ENCODE peak calls at places on chromosomes 16 and 17, in five cellular contexts. One of them, this sample, is unnamed.

GRCh38 chr17:82301916-82302497 is 15.4 kb downstream of the CD7 start:
- DNase-seq in HCT116: no peak
- DNase-seq in K562: no peak
- DNase-seq in GM12878: peak
- DNase-seq in H1: no peak
- DNase-seq in this sample: no peak

GRCh38 chr17:78889525-78889924 is 13.5 kb downstream of the CEP295NL start:
- DNase-seq in K562: no peak
- DNase-seq in H1: no peak
- DNase-seq in HCT116: no peak
- DNase-seq in GM12878: peak
- DNase-seq in this sample: no peak

GRCh38 chr16:67269766-67270165 is 9.6 kb upstream of the PLEKHG4 start:
- DNase-seq in HCT116: no peak
- DNase-seq in GM12878: no peak
- DNase-seq in H1: no peak
- DNase-seq in K562: peak
- DNase-seq in this sample: no peak

GRCh38 chr16:49350265-49351103 is 23.1 kb upstream of the C16orf78 start:
- DNase-seq in GM12878: no peak
- DNase-seq in HCT116: peak
- DNase-seq in H1: peak
- DNase-seq in K562: peak
- DNase-seq in this sample: peak

GRCh38 chr16:81466351-81466960 is 21.8 kb downstream of the CMIP start:
- DNase-seq in K562: no peak
- DNase-seq in H1: no peak
- DNase-seq in HCT116: no peak
- DNase-seq in GM12878: no peak
- DNase-seq in this sample: no peak

GRCh38 chr17:44095647-44096496 is 25.3 kb downstream of the G6PC3 start:
- DNase-seq in GM12878: no peak
- DNase-seq in HCT116: no peak
- DNase-seq in K562: peak
- DNase-seq in H1: peak
- DNase-seq in this sample: peak

GRCh38 chr17:74987909-74988711 is 678 bp downstream of the CDR2L start:
- DNase-seq in GM12878: no peak
- DNase-seq in HCT116: no peak
- DNase-seq in K562: peak
- DNase-seq in H1: peak
- DNase-seq in this sample: no peak

GRCh38 chr16:83389751-83390150 is 418.0 kb upstream of the HSBP1 start:
- DNase-seq in HCT116: no peak
- DNase-seq in K562: no peak
- DNase-seq in GM12878: no peak
- DNase-seq in H1: no peak
- DNase-seq in this sample: no peak

GRCh38 chr17:32970281-32970680 is 21.4 kb upstream of the SPACA3 start:
- DNase-seq in GM12878: peak
- DNase-seq in K562: no peak
- DNase-seq in HCT116: no peak
- DNase-seq in H1: no peak
- DNase-seq in this sample: no peak

GRCh38 chr17:8953152-8953885 is 12.2 kb downstream of the PIK3R5 start:
- DNase-seq in GM12878: no peak
- DNase-seq in K562: no peak
- DNase-seq in H1: no peak
- DNase-seq in HCT116: no peak
- DNase-seq in this sample: no peak

GRCh38 chr17:74682028-74682427 is 30.7 kb downstream of the CD300LF start:
- DNase-seq in GM12878: no peak
- DNase-seq in H1: no peak
- DNase-seq in K562: no peak
- DNase-seq in HCT116: no peak
- DNase-seq in this sample: no peak

GRCh38 chr17:43536236-43537088 is 9.7 kb downstream of the ETV4 start:
- DNase-seq in GM12878: no peak
- DNase-seq in H1: no peak
- DNase-seq in K562: peak
- DNase-seq in HCT116: no peak
- DNase-seq in this sample: no peak

GRCh38 chr17:68909066-68909465 is 46.1 kb downstream of the ABCA8 start:
- DNase-seq in HCT116: peak
- DNase-seq in H1: no peak
- DNase-seq in GM12878: peak
- DNase-seq in K562: no peak
- DNase-seq in this sample: no peak

GRCh38 chr16:20903889-20904506 is 3.4 kb downstream of the LYRM1 start:
- DNase-seq in K562: no peak
- DNase-seq in H1: no peak
- DNase-seq in HCT116: no peak
- DNase-seq in GM12878: no peak
- DNase-seq in this sample: no peak

GRCh38 chr17:76714822-76715461 is 4.2 kb upstream of the MXRA7 start:
- DNase-seq in K562: peak
- DNase-seq in HCT116: no peak
- DNase-seq in GM12878: no peak
- DNase-seq in H1: peak
- DNase-seq in this sample: no peak

GRCh38 chr17:43702636-43703035 is 40.9 kb upstream of the MEOX1 start:
- DNase-seq in HCT116: no peak
- DNase-seq in H1: peak
- DNase-seq in GM12878: no peak
- DNase-seq in K562: peak
- DNase-seq in this sample: peak

GRCh38 chr16:52873997-52874500 is 178.6 kb downstream of the CHD9NB start:
- DNase-seq in GM12878: no peak
- DNase-seq in K562: no peak
- DNase-seq in HCT116: no peak
- DNase-seq in H1: no peak
- DNase-seq in this sample: peak

GRCh38 chr17:13704333-13704732 is 102.6 kb upstream of the HS3ST3A1 start:
- DNase-seq in K562: no peak
- DNase-seq in GM12878: no peak
- DNase-seq in H1: no peak
- DNase-seq in HCT116: no peak
- DNase-seq in this sample: no peak

GRCh38 chr17:2171725-2172446 is 117.0 kb downstream of the HIC1 start:
- DNase-seq in K562: no peak
- DNase-seq in GM12878: no peak
- DNase-seq in H1: no peak
- DNase-seq in HCT116: no peak
- DNase-seq in this sample: no peak

GRCh38 chr16:85328665-85329058 is 216.4 kb upstream of the CIBAR2 start:
- DNase-seq in HCT116: no peak
- DNase-seq in K562: peak
- DNase-seq in H1: peak
- DNase-seq in GM12878: no peak
- DNase-seq in this sample: no peak

GRCh38 chr17:77690271-77691161 is 268.0 kb upstream of the TNRC6C start:
- DNase-seq in H1: no peak
- DNase-seq in GM12878: no peak
- DNase-seq in K562: no peak
- DNase-seq in HCT116: no peak
- DNase-seq in this sample: no peak

GRCh38 chr16:23679986-23680336 is 1.3 kb downstream of the PLK1 start:
- DNase-seq in K562: no peak
- DNase-seq in HCT116: no peak
- DNase-seq in H1: no peak
- DNase-seq in GM12878: no peak
- DNase-seq in this sample: no peak

GRCh38 chr17:39665642-39666221 is 583 bp downstream of the TCAP start:
- DNase-seq in HCT116: no peak
- DNase-seq in GM12878: no peak
- DNase-seq in H1: no peak
- DNase-seq in K562: no peak
- DNase-seq in this sample: no peak

GRCh38 chr16:11224894-11225676 is 30.9 kb downstream of the SOCS1 start:
- DNase-seq in K562: no peak
- DNase-seq in HCT116: no peak
- DNase-seq in H1: no peak
- DNase-seq in GM12878: peak
- DNase-seq in this sample: no peak

GRCh38 chr16:78437352-78437968 is 338.0 kb downstream of the WWOX start:
- DNase-seq in K562: peak
- DNase-seq in HCT116: no peak
- DNase-seq in H1: peak
- DNase-seq in GM12878: no peak
- DNase-seq in this sample: no peak

GRCh38 chr17:79022507-79022991 is 1.4 kb upstream of the C1QTNF1 start:
- DNase-seq in K562: no peak
- DNase-seq in HCT116: no peak
- DNase-seq in GM12878: no peak
- DNase-seq in H1: no peak
- DNase-seq in this sample: no peak

GRCh38 chr17:15883617-15884111 is 61.3 kb upstream of the ADORA2B start:
- DNase-seq in K562: no peak
- DNase-seq in H1: no peak
- DNase-seq in HCT116: peak
- DNase-seq in GM12878: no peak
- DNase-seq in this sample: no peak

GRCh38 chr17:8366231-8366630 is 10.3 kb downstream of the KRABD2 start:
- DNase-seq in HCT116: no peak
- DNase-seq in GM12878: no peak
- DNase-seq in H1: no peak
- DNase-seq in K562: no peak
- DNase-seq in this sample: no peak

GRCh38 chr17:3935825-3936355 is 19.6 kb upstream of the P2RX1 start:
- DNase-seq in HCT116: no peak
- DNase-seq in GM12878: no peak
- DNase-seq in K562: no peak
- DNase-seq in H1: no peak
- DNase-seq in this sample: no peak

GRCh38 chr16:11405331-11406176 is 60.3 kb downstream of the RMI2 start:
- DNase-seq in K562: peak
- DNase-seq in HCT116: peak
- DNase-seq in GM12878: no peak
- DNase-seq in H1: peak
- DNase-seq in this sample: no peak

GRCh38 chr17:38870259-38871165 is 654 bp downstream of the LASP1 start:
- DNase-seq in H1: peak
- DNase-seq in HCT116: no peak
- DNase-seq in K562: peak
- DNase-seq in GM12878: no peak
- DNase-seq in this sample: no peak

GRCh38 chr17:30379303-30380105 is 777 bp downstream of the CPD start:
- DNase-seq in H1: peak
- DNase-seq in K562: peak
- DNase-seq in HCT116: no peak
- DNase-seq in GM12878: no peak
- DNase-seq in this sample: no peak

GRCh38 chr17:6981426-6981825 is 14.4 kb upstream of the ALOX12 start:
- DNase-seq in HCT116: no peak
- DNase-seq in GM12878: no peak
- DNase-seq in K562: no peak
- DNase-seq in H1: no peak
- DNase-seq in this sample: no peak
- TF ChIP-seq ZNF274 in HCT116: no peak
- TF ChIP-seq ZNF274 in GM12878: no peak
- TF ChIP-seq ZNF274 in K562: no peak
- TF ChIP-seq ZNF274 in H1: no peak
- TF ChIP-seq ZNF274 in this sample: no peak

GRCh38 chr16:89593841-89594240 is 18.3 kb downstream of the CPNE7 start:
- DNase-seq in H1: no peak
- DNase-seq in GM12878: no peak
- DNase-seq in K562: no peak
- DNase-seq in HCT116: no peak
- DNase-seq in this sample: no peak
- TF ChIP-seq ZNF274 in H1: no peak
- TF ChIP-seq ZNF274 in GM12878: no peak
- TF ChIP-seq ZNF274 in K562: no peak
- TF ChIP-seq ZNF274 in HCT116: no peak
- TF ChIP-seq ZNF274 in this sample: no peak

GRCh38 chr17:80361495-80362220 is 53.3 kb upstream of the ENDOV start:
- DNase-seq in GM12878: no peak
- DNase-seq in H1: peak
- DNase-seq in HCT116: no peak
- DNase-seq in K562: peak
- DNase-seq in this sample: peak
- TF ChIP-seq ZNF274 in GM12878: no peak
- TF ChIP-seq ZNF274 in H1: no peak
- TF ChIP-seq ZNF274 in HCT116: no peak
- TF ChIP-seq ZNF274 in K562: no peak
- TF ChIP-seq ZNF274 in this sample: no peak

GRCh38 chr17:31691251-31691905 is 167.7 kb downstream of the COPRS start:
- DNase-seq in H1: no peak
- DNase-seq in K562: peak
- DNase-seq in HCT116: no peak
- DNase-seq in GM12878: no peak
- DNase-seq in this sample: no peak

GRCh38 chr17:31692632-31693031 is 166.4 kb downstream of the COPRS start:
- DNase-seq in HCT116: no peak
- DNase-seq in H1: peak
- DNase-seq in K562: no peak
- DNase-seq in GM12878: no peak
- DNase-seq in this sample: no peak

GRCh38 chr17:31695456-31696090 is 163.5 kb downstream of the COPRS start:
- DNase-seq in K562: no peak
- DNase-seq in H1: no peak
- DNase-seq in GM12878: no peak
- DNase-seq in HCT116: no peak
- DNase-seq in this sample: no peak

GRCh38 chr17:31696184-31696602 is 162.9 kb downstream of the COPRS start:
- DNase-seq in GM12878: no peak
- DNase-seq in HCT116: no peak
- DNase-seq in K562: no peak
- DNase-seq in H1: peak
- DNase-seq in this sample: peak

GRCh38 chr17:31693433-31694210 is 165.4 kb downstream of the COPRS start:
- DNase-seq in HCT116: no peak
- DNase-seq in H1: peak
- DNase-seq in GM12878: no peak
- DNase-seq in K562: no peak
- DNase-seq in this sample: no peak
- TF ChIP-seq ZNF274 in HCT116: no peak
- TF ChIP-seq ZNF274 in H1: no peak
- TF ChIP-seq ZNF274 in GM12878: no peak
- TF ChIP-seq ZNF274 in K562: no peak
- TF ChIP-seq ZNF274 in this sample: no peak

This sample was measured in NT2/D1.